ENCODE peak calls at places on chromosomes 3 and 15, in nine cellular contexts. W is activated CD4-positive, alpha-beta T cell treated with anti-CD3 and anti-CD28 coated beads, Interleukin-2, amount 50 U/mL, for 1 hour; Q is HTR-8/SVneo; M is heart right ventricle; Y is AG09309; J is stimulated activated CD4-positive, alpha-beta T cell treated with anti-CD3 and anti-CD28 coated beads, Interleukin-4, amount 100 ng/mL, for 24 hours; I is stimulated activated naive CD4-positive, alpha-beta T cell; L is heart left ventricle; P is activated naive CD4-positive, alpha-beta T cell. H is an unnamed sample.

GRCh38 chr15:72340366-72340765 is 20.4 kb upstream of the CELF6 start:
- DNase-seq in W (no peak), L (no peak), M (no peak), Y (no peak), P (no peak), J (no peak), Q (no peak), I (no peak), H (no peak)

GRCh38 chr3:125624341-125624740 is 29.0 kb upstream of the OSBPL11 start:
- DNase-seq in M (no peak), L (no peak), P (no peak), W (no peak), J (no peak), I (no peak), Q (peak; percentile 39), Y (no peak), H (no peak)

GRCh38 chr15:63877713-63878271 is 44.0 kb upstream of the HERC1 start:
- DNase-seq in L (no peak), Q (no peak), M (no peak), P (no peak), Y (no peak), I (no peak), J (no peak), W (no peak), H (peak; percentile 24)

GRCh38 chr3:197547206-197547605 is 8.6 kb downstream of the BDH1 start:
- DNase-seq in M (no peak), J (no peak), W (no peak), I (no peak), Y (no peak), Q (no peak), P (no peak), L (no peak), H (no peak)

GRCh38 chr15:33126559-33127290 is 67.8 kb downstream of the FMN1 start:
- DNase-seq in M (peak; percentile 67), I (peak; percentile 83), J (peak; percentile 62), Y (peak; percentile 94), L (peak; percentile 70), P (peak; percentile 24), Q (peak; percentile 72), W (peak; percentile 54), H (no peak)

GRCh38 chr3:9906480-9906879 is 3.8 kb downstream of the IL17RE start:
- DNase-seq in P (no peak), Q (no peak), M (no peak), L (no peak), W (no peak), J (no peak), I (no peak), Y (no peak), H (no peak)

GRCh38 chr15:24676431-24676830 is 856 bp downstream of the NPAP1 start:
- DNase-seq in L (no peak), I (no peak), Y (no peak), Q (no peak), M (no peak), P (no peak), J (no peak), W (no peak), H (no peak)

GRCh38 chr15:31327674-31328424 is 1.2 kb downstream of the KLF13 start:
- DNase-seq in M (peak; percentile 65), I (peak; percentile 84), P (peak; percentile 57), Q (peak; percentile 25), W (peak; percentile 76), Y (no peak), J (peak; percentile 52), L (peak; percentile 89), H (peak; percentile 75)

GRCh38 chr3:189099031-189099471 is 72.7 kb upstream of the TPRG1 start:
- DNase-seq in W (no peak), I (no peak), P (no peak), Q (no peak), Y (no peak), L (peak; percentile 92), M (peak; percentile 85), J (no peak), H (no peak)

GRCh38 chr3:48469046-48469915 is 22.7 kb downstream of the ATRIP start:
- DNase-seq in J (no peak), Q (no peak), Y (no peak), L (no peak), M (no peak), P (no peak), I (no peak), W (no peak), H (no peak)

H was measured in MM.1S.